ENCODE peak calls at places on chromosomes 11 and 22, in eight cellular contexts. One of them, this sample, is unnamed.

GRCh38 chr11:1218788-1219445 is 3.9 kb upstream of the MUC5B start:
- DNase-seq in heart left ventricle: peak; percentile 39
- DNase-seq in right lobe of liver: peak; percentile 49
- DNase-seq in sigmoid colon: peak; percentile 47
- DNase-seq in ovary: no peak
- DNase-seq in Peyer's patch: no peak
- DNase-seq in transverse colon: peak; percentile 14
- DNase-seq in body of pancreas: no peak
- DNase-seq in this sample: peak; percentile 59

GRCh38 chr22:23090079-23090835 is 19.9 kb downstream of the GNAZ start:
- DNase-seq in transverse colon: no peak
- DNase-seq in Peyer's patch: no peak
- DNase-seq in body of pancreas: no peak
- DNase-seq in sigmoid colon: no peak
- DNase-seq in ovary: no peak
- DNase-seq in right lobe of liver: no peak
- DNase-seq in heart left ventricle: no peak
- DNase-seq in this sample: no peak

GRCh38 chr11:36478700-36479329 is 31.3 kb downstream of the TRAF6 start:
- DNase-seq in right lobe of liver: no peak
- DNase-seq in Peyer's patch: peak; percentile 60
- DNase-seq in body of pancreas: no peak
- DNase-seq in transverse colon: peak; percentile 30
- DNase-seq in sigmoid colon: no peak
- DNase-seq in heart left ventricle: no peak
- DNase-seq in ovary: no peak
- DNase-seq in this sample: no peak

GRCh38 chr22:25745341-25746011 is 3.5 kb downstream of the MYO18B start:
- DNase-seq in right lobe of liver: no peak
- DNase-seq in body of pancreas: no peak
- DNase-seq in sigmoid colon: peak; percentile 12
- DNase-seq in transverse colon: no peak
- DNase-seq in ovary: no peak
- DNase-seq in Peyer's patch: no peak
- DNase-seq in heart left ventricle: no peak
- DNase-seq in this sample: no peak

GRCh38 chr11:121451982-121452608 is at the start of gene SORL1:
- DNase-seq in Peyer's patch: peak; percentile 86
- DNase-seq in transverse colon: peak; percentile 83
- DNase-seq in body of pancreas: peak; percentile 60
- DNase-seq in right lobe of liver: peak; percentile 89
- DNase-seq in ovary: peak; percentile 74
- DNase-seq in heart left ventricle: peak; percentile 86
- DNase-seq in sigmoid colon: peak; percentile 85
- DNase-seq in this sample: peak; percentile 76

GRCh38 chr11:122440783-122441701 is 214.5 kb upstream of the UBASH3B start:
- DNase-seq in heart left ventricle: peak; percentile 63
- DNase-seq in transverse colon: peak; percentile 10
- DNase-seq in body of pancreas: peak; percentile 20
- DNase-seq in Peyer's patch: no peak
- DNase-seq in right lobe of liver: peak; percentile 72
- DNase-seq in sigmoid colon: peak; percentile 68
- DNase-seq in ovary: peak; percentile 65
- DNase-seq in this sample: peak; percentile 85

GRCh38 chr22:46967445-46968358 is 205.3 kb downstream of the TBC1D22A start:
- DNase-seq in heart left ventricle: no peak
- DNase-seq in body of pancreas: no peak
- DNase-seq in transverse colon: no peak
- DNase-seq in right lobe of liver: no peak
- DNase-seq in Peyer's patch: no peak
- DNase-seq in sigmoid colon: peak; percentile 47
- DNase-seq in ovary: no peak
- DNase-seq in this sample: no peak

GRCh38 chr11:69637956-69638871 is 2.7 kb upstream of the CCND1 start:
- DNase-seq in body of pancreas: peak; percentile 48
- DNase-seq in heart left ventricle: peak; percentile 53
- DNase-seq in right lobe of liver: peak; percentile 67
- DNase-seq in sigmoid colon: peak; percentile 64
- DNase-seq in transverse colon: peak; percentile 66
- DNase-seq in ovary: no peak
- DNase-seq in Peyer's patch: no peak
- DNase-seq in this sample: no peak

GRCh38 chr11:62061356-62062222 is 62.2 kb upstream of the INCENP start:
- DNase-seq in heart left ventricle: no peak
- DNase-seq in sigmoid colon: peak; percentile 42
- DNase-seq in body of pancreas: peak; percentile 40
- DNase-seq in Peyer's patch: no peak
- DNase-seq in transverse colon: no peak
- DNase-seq in ovary: no peak
- DNase-seq in right lobe of liver: no peak
- DNase-seq in this sample: no peak

GRCh38 chr11:48096588-48097525 is 116.5 kb downstream of the PTPRJ start:
- DNase-seq in body of pancreas: no peak
- DNase-seq in heart left ventricle: no peak
- DNase-seq in sigmoid colon: no peak
- DNase-seq in Peyer's patch: no peak
- DNase-seq in ovary: no peak
- DNase-seq in right lobe of liver: no peak
- DNase-seq in transverse colon: no peak
- DNase-seq in this sample: no peak

GRCh38 chr22:45031629-45032403 is 22.0 kb upstream of the PHF21B start:
- DNase-seq in body of pancreas: no peak
- DNase-seq in transverse colon: no peak
- DNase-seq in ovary: no peak
- DNase-seq in heart left ventricle: no peak
- DNase-seq in Peyer's patch: no peak
- DNase-seq in right lobe of liver: no peak
- DNase-seq in sigmoid colon: no peak
- DNase-seq in this sample: no peak

GRCh38 chr11:104163100-104164027 is 583 bp downstream of the PDGFD start:
- DNase-seq in sigmoid colon: no peak
- DNase-seq in transverse colon: no peak
- DNase-seq in ovary: peak; percentile 52
- DNase-seq in Peyer's patch: no peak
- DNase-seq in heart left ventricle: no peak
- DNase-seq in right lobe of liver: no peak
- DNase-seq in body of pancreas: peak; percentile 40
- DNase-seq in this sample: no peak

GRCh38 chr11:104161751-104162450 is 2.0 kb downstream of the PDGFD start:
- DNase-seq in ovary: no peak
- DNase-seq in right lobe of liver: no peak
- DNase-seq in Peyer's patch: no peak
- DNase-seq in heart left ventricle: no peak
- DNase-seq in transverse colon: no peak
- DNase-seq in body of pancreas: no peak
- DNase-seq in sigmoid colon: no peak
- DNase-seq in this sample: no peak

GRCh38 chr11:104159356-104159755 is 4.6 kb downstream of the PDGFD start:
- DNase-seq in heart left ventricle: no peak
- DNase-seq in sigmoid colon: no peak
- DNase-seq in body of pancreas: no peak
- DNase-seq in right lobe of liver: no peak
- DNase-seq in Peyer's patch: no peak
- DNase-seq in ovary: no peak
- DNase-seq in transverse colon: no peak
- DNase-seq in this sample: no peak

GRCh38 chr11:104165014-104165413 is 1.1 kb upstream of the PDGFD start:
- DNase-seq in heart left ventricle: no peak
- DNase-seq in right lobe of liver: no peak
- DNase-seq in sigmoid colon: no peak
- DNase-seq in body of pancreas: no peak
- DNase-seq in ovary: no peak
- DNase-seq in Peyer's patch: no peak
- DNase-seq in transverse colon: no peak
- DNase-seq in this sample: no peak

GRCh38 chr11:104164028-104164520 is at the start of gene PDGFD:
- DNase-seq in ovary: peak; percentile 75
- DNase-seq in Peyer's patch: peak; percentile 72
- DNase-seq in heart left ventricle: peak; percentile 77
- DNase-seq in transverse colon: peak; percentile 22
- DNase-seq in sigmoid colon: peak; percentile 72
- DNase-seq in right lobe of liver: peak; percentile 62
- DNase-seq in body of pancreas: peak; percentile 78
- DNase-seq in this sample: peak; percentile 77
- TF ChIP-seq POLR2A in ovary: peak; percentile 52
- TF ChIP-seq POLR2A in Peyer's patch: no peak
- TF ChIP-seq POLR2A in heart left ventricle: no peak
- TF ChIP-seq POLR2A in transverse colon: no peak
- TF ChIP-seq POLR2A in sigmoid colon: no peak
- TF ChIP-seq POLR2A in right lobe of liver: no peak
- TF ChIP-seq POLR2A in body of pancreas: peak; percentile 51
- TF ChIP-seq POLR2A in this sample: no peak

DNA sequence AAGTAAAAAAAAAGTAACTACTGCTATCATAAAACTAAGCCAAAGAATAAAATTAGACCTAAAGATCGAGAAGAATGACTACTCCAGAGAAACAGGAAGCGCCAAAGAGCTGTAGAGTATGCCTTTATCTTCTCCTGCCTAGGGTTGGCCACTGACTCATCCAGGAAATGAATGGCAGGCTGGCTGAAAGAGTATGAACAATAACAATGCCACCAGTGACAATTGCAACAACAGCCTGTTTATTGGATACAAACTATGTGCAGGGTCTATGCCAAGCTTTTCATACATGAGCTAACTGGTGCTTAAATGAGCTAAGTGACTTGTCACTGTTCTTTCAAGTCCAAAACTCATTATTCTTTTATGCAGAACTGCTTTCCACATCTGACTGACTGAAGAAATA is 1153.2 kb upstream of the TENM4 start:
- DNase-seq in transverse colon: peak; percentile 37
- DNase-seq in body of pancreas: no peak
- DNase-seq in ovary: no peak
- DNase-seq in heart left ventricle: no peak
- DNase-seq in Peyer's patch: peak; percentile 74
- DNase-seq in right lobe of liver: no peak
- DNase-seq in sigmoid colon: no peak
- DNase-seq in this sample: no peak
- TF ChIP-seq POLR2A in transverse colon: no peak
- TF ChIP-seq POLR2A in body of pancreas: no peak
- TF ChIP-seq POLR2A in ovary: no peak
- TF ChIP-seq POLR2A in heart left ventricle: no peak
- TF ChIP-seq POLR2A in Peyer's patch: no peak
- TF ChIP-seq POLR2A in right lobe of liver: no peak
- TF ChIP-seq POLR2A in sigmoid colon: no peak
- TF ChIP-seq POLR2A in this sample: no peak

GRCh38 chr11:65497141-65498041 is 1.5 kb upstream of the MALAT1 start:
- DNase-seq in ovary: peak; percentile 99
- DNase-seq in body of pancreas: peak; percentile 99
- DNase-seq in transverse colon: peak; percentile 99
- DNase-seq in heart left ventricle: peak; percentile 100
- DNase-seq in Peyer's patch: peak; percentile 99
- DNase-seq in sigmoid colon: peak; percentile 100
- DNase-seq in right lobe of liver: peak; percentile 99
- DNase-seq in this sample: peak; percentile 99
- TF ChIP-seq POLR2A in ovary: no peak
- TF ChIP-seq POLR2A in body of pancreas: peak; percentile 93
- TF ChIP-seq POLR2A in transverse colon: peak; percentile 93
- TF ChIP-seq POLR2A in heart left ventricle: peak; percentile 48
- TF ChIP-seq POLR2A in Peyer's patch: peak; percentile 81
- TF ChIP-seq POLR2A in sigmoid colon: peak; percentile 82
- TF ChIP-seq POLR2A in right lobe of liver: peak; percentile 85
- TF ChIP-seq POLR2A in this sample: peak; percentile 89

GRCh38 chr22:35057155-35057554 is 8.8 kb upstream of the ISX start:
- DNase-seq in ovary: no peak
- DNase-seq in Peyer's patch: no peak
- DNase-seq in transverse colon: no peak
- DNase-seq in body of pancreas: no peak
- DNase-seq in sigmoid colon: no peak
- DNase-seq in right lobe of liver: no peak
- DNase-seq in heart left ventricle: no peak
- DNase-seq in this sample: no peak
- TF ChIP-seq POLR2A in ovary: no peak
- TF ChIP-seq POLR2A in Peyer's patch: no peak
- TF ChIP-seq POLR2A in transverse colon: no peak
- TF ChIP-seq POLR2A in body of pancreas: no peak
- TF ChIP-seq POLR2A in sigmoid colon: no peak
- TF ChIP-seq POLR2A in right lobe of liver: no peak
- TF ChIP-seq POLR2A in heart left ventricle: no peak
- TF ChIP-seq POLR2A in this sample: no peak

GRCh38 chr22:29207231-29207550 is 1.5 kb downstream of the EMID1 start:
- DNase-seq in transverse colon: no peak
- DNase-seq in heart left ventricle: no peak
- DNase-seq in right lobe of liver: no peak
- DNase-seq in sigmoid colon: no peak
- DNase-seq in Peyer's patch: no peak
- DNase-seq in body of pancreas: no peak
- DNase-seq in ovary: no peak
- DNase-seq in this sample: no peak

GRCh38 chr22:29206372-29207230 is 905 bp downstream of the EMID1 start:
- DNase-seq in sigmoid colon: no peak
- DNase-seq in heart left ventricle: no peak
- DNase-seq in ovary: no peak
- DNase-seq in transverse colon: no peak
- DNase-seq in Peyer's patch: no peak
- DNase-seq in body of pancreas: no peak
- DNase-seq in right lobe of liver: no peak
- DNase-seq in this sample: no peak

GRCh38 chr22:29204617-29205183 is 996 bp upstream of the EMID1 start:
- DNase-seq in Peyer's patch: no peak
- DNase-seq in right lobe of liver: no peak
- DNase-seq in ovary: no peak
- DNase-seq in transverse colon: no peak
- DNase-seq in heart left ventricle: peak; percentile 27
- DNase-seq in sigmoid colon: no peak
- DNase-seq in body of pancreas: no peak
- DNase-seq in this sample: no peak

GRCh38 chr22:29205260-29205597 is 467 bp upstream of the EMID1 start:
- DNase-seq in transverse colon: no peak
- DNase-seq in Peyer's patch: no peak
- DNase-seq in body of pancreas: no peak
- DNase-seq in ovary: no peak
- DNase-seq in sigmoid colon: no peak
- DNase-seq in heart left ventricle: no peak
- DNase-seq in right lobe of liver: no peak
- DNase-seq in this sample: no peak

DNA sequence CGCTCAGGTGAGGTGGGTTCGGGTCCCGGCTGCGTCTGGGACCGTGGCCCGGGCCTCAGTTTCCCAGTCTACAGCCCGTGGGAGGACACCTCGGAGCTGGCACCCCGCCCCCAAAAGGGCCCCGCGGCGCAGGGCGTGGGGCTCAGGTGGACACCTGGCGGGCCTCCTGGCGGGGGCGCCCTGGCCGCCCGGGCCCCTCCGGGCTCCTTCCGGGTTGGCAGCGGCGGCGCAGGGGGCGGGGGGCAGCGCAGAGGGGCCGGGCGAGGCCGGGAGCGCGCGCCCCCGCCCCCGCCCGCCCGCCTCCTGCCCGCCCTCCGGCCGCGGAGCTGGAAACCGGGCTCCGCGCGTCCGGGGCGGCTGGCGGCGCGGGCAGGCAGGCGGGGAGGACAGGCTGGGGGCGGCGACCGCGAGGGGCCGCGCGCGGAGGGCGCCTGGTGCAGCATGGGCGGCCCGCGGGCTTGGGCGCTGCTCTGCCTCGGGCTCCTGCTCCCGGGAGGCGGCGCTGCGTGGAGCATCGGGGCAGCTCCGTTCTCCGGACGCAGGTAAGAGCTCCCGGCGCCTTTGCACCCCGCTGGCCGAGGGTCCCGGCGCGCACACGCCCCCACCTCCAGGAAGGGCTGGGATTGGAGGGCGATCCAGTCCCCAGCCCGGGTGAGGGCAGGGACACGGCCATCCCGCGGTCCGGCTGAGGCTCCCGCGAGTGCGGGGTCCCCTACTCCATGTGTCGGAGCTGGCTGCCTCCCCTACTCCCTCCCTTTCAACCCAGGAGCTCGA is at the start of gene EMID1:
- DNase-seq in Peyer's patch: peak; percentile 66
- DNase-seq in ovary: peak; percentile 51
- DNase-seq in body of pancreas: peak; percentile 63
- DNase-seq in transverse colon: peak; percentile 47
- DNase-seq in heart left ventricle: peak; percentile 73
- DNase-seq in right lobe of liver: no peak
- DNase-seq in sigmoid colon: peak; percentile 76
- DNase-seq in this sample: no peak
- TF ChIP-seq POLR2A in Peyer's patch: no peak
- TF ChIP-seq POLR2A in ovary: no peak
- TF ChIP-seq POLR2A in body of pancreas: no peak
- TF ChIP-seq POLR2A in transverse colon: no peak
- TF ChIP-seq POLR2A in heart left ventricle: no peak
- TF ChIP-seq POLR2A in right lobe of liver: no peak
- TF ChIP-seq POLR2A in sigmoid colon: no peak
- TF ChIP-seq POLR2A in this sample: no peak

This sample was measured in suprapubic skin.